ENCODE peak calls at places on chromosomes 1 and 21, in six cellular contexts. W is CD4-positive, alpha-beta T cell; A is cardiac muscle cell; X is lung; V is transverse colon; M is heart right ventricle. Y is an unnamed sample.

GRCh38 chr21:45266518-45267389 is 20.9 kb downstream of the POFUT2 start:
- DNase-seq in M (no peak), V (no peak), A (no peak), W (peak), X (no peak), Y (no peak)

GRCh38 chr21:35512321-35512720 is 463.2 kb upstream of the RUNX1 start:
- DNase-seq in A (no peak), V (no peak), W (no peak), X (no peak), M (no peak), Y (no peak)

GRCh38 chr1:33577663-33578062 is 105.2 kb downstream of the ZSCAN20 start:
- DNase-seq in W (no peak), V (no peak), M (no peak), A (no peak), X (no peak), Y (no peak)

GRCh38 chr1:224377676-224378006 is 21.0 kb downstream of the CNIH4 start:
- DNase-seq in W (no peak), M (no peak), A (no peak), V (no peak), X (no peak), Y (no peak)

GRCh38 chr1:236425031-236425663 is 31.1 kb downstream of the EDARADD start:
- DNase-seq in X (no peak), V (no peak), W (no peak), A (no peak), M (no peak), Y (no peak)

GRCh38 chr1:59553381-59553780 is 256.5 kb downstream of the FGGY start:
- DNase-seq in M (no peak), V (no peak), X (no peak), A (no peak), W (no peak), Y (no peak)

GRCh38 chr1:85148524-85149250 is 52.1 kb downstream of the SYDE2 start:
- DNase-seq in X (no peak), A (peak), W (no peak), V (no peak), M (no peak), Y (no peak)

GRCh38 chr21:36355868-36356267 is 29.3 kb upstream of the CHAF1B start:
- DNase-seq in M (no peak), W (no peak), X (no peak), A (no peak), V (no peak), Y (no peak)

GRCh38 chr1:213987876-213988638 is at the start of gene PROX1:
- DNase-seq in M (peak), X (peak), V (peak), W (peak), A (peak), Y (peak)
- H3K27ac ChIP-seq in M (peak), X (no peak), V (peak), W (no peak), A (peak), Y (peak)

GRCh38 chr1:23776198-23776597 is 2.0 kb upstream of the PITHD1 start:
- DNase-seq in X (no peak), M (no peak), A (no peak), W (no peak), V (no peak), Y (no peak)
- H3K27ac ChIP-seq in X (no peak), M (no peak), A (no peak), W (no peak), V (no peak), Y (no peak)

GRCh38 chr1:2586154-2587070 is at the start of gene PRXL2B:
- DNase-seq in X (peak), A (peak), M (peak), W (peak), V (peak), Y (peak)
- H3K27ac ChIP-seq in X (peak), A (peak), M (peak), W (peak), V (peak), Y (peak)

GRCh38 chr21:17796503-17796902 is 22.7 kb downstream of the C21orf91 start:
- DNase-seq in V (no peak), X (no peak), A (no peak), W (no peak), M (no peak), Y (no peak)
- H3K27ac ChIP-seq in V (no peak), X (no peak), A (no peak), W (peak), M (no peak), Y (no peak)

DNA sequence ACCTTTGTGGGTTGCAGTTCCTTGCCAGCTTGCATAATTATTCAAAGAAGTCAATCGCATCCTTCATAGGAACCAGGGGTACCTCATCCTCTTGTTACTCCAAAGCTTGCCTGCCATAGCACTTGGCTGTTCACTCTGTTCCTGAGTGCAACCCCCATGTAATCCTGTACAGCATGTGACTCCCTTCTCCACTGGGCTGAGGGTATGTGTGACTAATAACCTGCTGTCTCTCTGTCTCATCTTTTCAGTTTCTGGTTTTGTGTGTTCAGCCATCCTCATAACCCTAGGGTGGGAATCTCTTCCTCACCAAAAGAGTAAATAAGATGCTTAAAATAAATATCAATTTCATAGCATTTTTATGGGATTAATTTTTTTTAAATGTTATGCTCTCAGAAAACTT is 351.9 kb downstream of the S1PR1 start:
- DNase-seq in W (no peak), X (no peak), M (no peak), A (no peak), V (no peak), Y (no peak)
- H3K27ac ChIP-seq in W (no peak), X (no peak), M (no peak), A (no peak), V (no peak), Y (no peak)

GRCh38 chr1:169072945-169073725 is 33.4 kb upstream of the ATP1B1 start:
- DNase-seq in X (no peak), A (no peak), W (no peak), V (peak), M (no peak), Y (no peak)
- H3K27ac ChIP-seq in X (no peak), A (no peak), W (no peak), V (peak), M (no peak), Y (no peak)

GRCh38 chr1:93339171-93339697 is 6.5 kb upstream of the DR1 start:
- DNase-seq in A (no peak), W (no peak), V (no peak), X (no peak), M (no peak), Y (no peak)
- H3K27ac ChIP-seq in A (no peak), W (no peak), V (no peak), X (no peak), M (no peak), Y (no peak)

DNA sequence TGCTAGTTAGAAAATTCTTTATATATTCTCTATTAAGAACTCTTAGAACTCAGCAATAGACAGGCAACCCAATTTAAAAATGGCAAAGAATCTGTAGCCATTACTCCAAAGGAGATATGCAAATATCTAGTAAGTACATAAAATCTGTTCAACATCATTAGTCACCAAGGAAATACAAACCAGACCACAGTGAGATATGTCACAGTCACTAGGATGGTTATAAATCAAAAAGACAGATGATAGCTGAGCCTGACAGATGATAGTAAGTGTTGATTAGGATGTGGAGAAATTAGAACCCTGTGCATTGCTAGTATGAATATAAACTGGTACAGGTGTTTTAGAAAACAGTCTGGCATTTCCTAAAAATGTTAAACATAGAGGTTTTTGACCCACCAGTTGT is 26.6 kb downstream of the SRSF11 start:
- DNase-seq in M (no peak), A (no peak), W (no peak), X (no peak), V (no peak), Y (no peak)
- H3K27ac ChIP-seq in M (no peak), A (peak), W (no peak), X (no peak), V (no peak), Y (no peak)

Y was measured in caudate nucleus.